ENCODE peak calls at places on chromosomes 11 and 22, in nine cellular contexts. R is MM.1S; P is heart left ventricle; Q is left ventricle myocardium inferior; H is astrocyte of the spinal cord; S is foreskin fibroblast; K is esophagus squamous epithelium; Z is CD8-positive, alpha-beta T cell; O is fibroblast of mammary gland. V is an unnamed sample.

GRCh38 chr11:85751738-85752137 is 59.2 kb downstream of the SYTL2 start:
- DNase-seq in Q (no peak), S (peak; percentile 44), Z (no peak), O (no peak), K (no peak), P (no peak), R (no peak), H (no peak), V (peak; percentile 61)

GRCh38 chr11:102955624-102956023 is at the start of gene MMP13:
- DNase-seq in K (no peak), S (no peak), O (no peak), Q (no peak), R (no peak), P (no peak), H (peak; percentile 70), Z (no peak), V (no peak)

GRCh38 chr22:32684148-32684821 is 117.2 kb upstream of the TIMP3 start:
- DNase-seq in R (no peak), S (no peak), P (no peak), H (no peak), Q (no peak), O (no peak), K (no peak), Z (no peak), V (no peak)

GRCh38 chr22:20057596-20058268 is 22.3 kb upstream of the DGCR8 start:
- DNase-seq in K (no peak), R (no peak), H (no peak), S (no peak), Z (no peak), Q (no peak), P (no peak), O (no peak), V (no peak)

GRCh38 chr11:70207531-70208131 is 4.5 kb downstream of the FADD start:
- DNase-seq in Q (no peak), O (no peak), S (no peak), K (no peak), P (no peak), H (no peak), Z (no peak), R (no peak), V (no peak)

GRCh38 chr11:130131957-130132850 is 27.4 kb upstream of the ST14 start:
- DNase-seq in Z (peak; percentile 33), P (no peak), S (peak; percentile 78), H (peak; percentile 73), R (peak; percentile 70), Q (no peak), K (no peak), O (peak; percentile 72), V (peak; percentile 66)

GRCh38 chr22:38824587-38824986 is 19.2 kb downstream of the NPTXR start:
- DNase-seq in H (peak; percentile 72), Q (peak; percentile 38), R (peak; percentile 78), S (peak; percentile 89), K (no peak), O (peak; percentile 69), Z (no peak), P (peak; percentile 65), V (peak; percentile 62)

GRCh38 chr22:40462195-40462988 is 92.0 kb downstream of the SGSM3 start:
- DNase-seq in H (no peak), Q (no peak), S (no peak), R (no peak), P (no peak), Z (no peak), K (no peak), O (no peak), V (no peak)

GRCh38 chr22:29798318-29798717 is 31.1 kb downstream of the UQCR10 start:
- DNase-seq in R (no peak), P (no peak), O (peak; percentile 42), Z (no peak), Q (no peak), K (no peak), H (no peak), S (no peak), V (peak; percentile 20)

GRCh38 chr11:92804388-92804787 is 165.1 kb upstream of the MTNR1B start:
- DNase-seq in H (no peak), R (no peak), P (no peak), O (no peak), S (no peak), Z (no peak), Q (no peak), K (no peak), V (no peak)

GRCh38 chr11:115642660-115643059 is 138.4 kb upstream of the CADM1 start:
- DNase-seq in R (no peak), Z (no peak), K (no peak), Q (no peak), O (no peak), S (no peak), H (no peak), P (no peak), V (no peak)

GRCh38 chr11:57641426-57641825 is 8.3 kb downstream of the YPEL4 start:
- DNase-seq in Z (no peak), P (no peak), R (peak; percentile 63), S (peak; percentile 82), H (peak; percentile 62), Q (no peak), O (peak; percentile 75), K (no peak), V (peak; percentile 73)

GRCh38 chr11:122664188-122664587 is 8.7 kb downstream of the UBASH3B start:
- DNase-seq in Q (no peak), R (no peak), P (no peak), H (no peak), Z (no peak), S (peak; percentile 38), O (no peak), K (no peak), V (peak; percentile 47)

DNA sequence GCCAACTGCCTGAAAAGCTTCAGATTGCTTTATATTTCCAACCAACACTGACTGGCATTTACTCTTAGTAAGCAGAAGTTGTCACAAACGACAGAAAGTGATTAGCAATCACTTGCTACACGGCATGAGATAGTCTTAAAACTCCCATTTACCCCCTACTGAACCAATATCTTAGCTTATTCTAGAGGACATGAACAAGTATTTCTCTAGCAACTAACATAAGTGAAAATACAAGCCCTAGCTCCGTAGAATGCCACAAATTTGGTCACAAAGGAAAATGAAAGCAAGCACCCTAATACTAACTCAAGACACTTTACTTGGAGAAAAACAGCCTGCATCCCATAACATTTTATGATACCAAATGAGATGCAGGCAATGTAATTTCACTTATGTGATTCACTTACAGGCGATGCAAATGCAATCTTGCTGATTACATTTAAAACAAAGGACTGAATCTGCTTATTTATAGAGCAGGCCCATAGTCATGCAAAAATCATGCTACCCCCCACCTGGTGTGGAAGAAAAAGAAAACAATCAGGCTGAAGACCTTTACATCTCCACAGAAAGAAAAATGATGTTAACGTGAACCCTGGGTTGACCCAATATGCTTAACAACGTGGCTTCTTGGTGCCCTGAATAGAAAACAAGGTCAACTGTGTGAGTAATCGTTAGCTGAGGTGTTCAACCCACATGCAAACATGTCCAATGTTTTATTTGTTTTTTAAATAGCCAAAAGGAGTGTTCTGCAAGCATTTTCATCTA is 25.6 kb downstream of the MPPED2 start:
- DNase-seq in Q (no peak), Z (no peak), R (no peak), P (no peak), H (peak; percentile 31), S (no peak), O (no peak), K (no peak), V (no peak)
- H3K4me3 ChIP-seq in Q (peak overlapping the region; percentile 55), Z (no peak overlapping the region), R (peak overlapping the region; percentile 12), P (peak overlapping the region; percentile 48), H (no peak overlapping the region), S (no peak overlapping the region), O (no peak overlapping the region), K (no peak overlapping the region), V (no peak overlapping the region)

GRCh38 chr11:66881927-66882452 is 25.1 kb downstream of the LRFN4 start:
- DNase-seq in Z (no peak), Q (no peak), H (no peak), O (no peak), R (no peak), S (no peak), K (no peak), P (no peak), V (no peak)
- TF ChIP-seq CTCF in Z (no peak), Q (no peak), H (no peak), O (no peak), R (no peak), S (no peak), K (no peak), P (no peak), V (no peak)

GRCh38 chr11:44308923-44309482 is 936 bp downstream of the ALX4 start:
- DNase-seq in S (peak; percentile 47), O (no peak), P (no peak), H (no peak), Z (no peak), Q (no peak), K (no peak), R (no peak), V (peak; percentile 25)

GRCh38 chr11:44311339-44312261 is 1.7 kb upstream of the ALX4 start:
- DNase-seq in H (no peak), P (no peak), R (no peak), K (no peak), O (no peak), S (no peak), Z (no peak), Q (no peak), V (no peak)

GRCh38 chr11:44309483-44310197 is at the start of gene ALX4:
- DNase-seq in Z (no peak), S (peak; percentile 77), Q (peak; percentile 53), O (no peak), K (no peak), H (no peak), R (no peak), P (peak; percentile 54), V (peak; percentile 45)

GRCh38 chr11:44310456-44311272 is 725 bp upstream of the ALX4 start:
- DNase-seq in H (no peak), P (no peak), S (no peak), O (no peak), R (no peak), Z (no peak), K (no peak), Q (no peak), V (no peak)

GRCh38 chr11:44310198-44310455 is 188 bp upstream of the ALX4 start:
- DNase-seq in Z (no peak), K (no peak), S (no peak), Q (no peak), P (no peak), R (no peak), H (no peak), O (no peak), V (no peak)
- H3K4me3 ChIP-seq in Z (no peak overlapping the region), K (no peak overlapping the region), S (peak overlapping the region; percentile 39), Q (peak overlapping the region; percentile 65), P (peak overlapping the region; percentile 53), R (no peak overlapping the region), H (no peak overlapping the region), O (no peak overlapping the region), V (no peak overlapping the region)

DNA sequence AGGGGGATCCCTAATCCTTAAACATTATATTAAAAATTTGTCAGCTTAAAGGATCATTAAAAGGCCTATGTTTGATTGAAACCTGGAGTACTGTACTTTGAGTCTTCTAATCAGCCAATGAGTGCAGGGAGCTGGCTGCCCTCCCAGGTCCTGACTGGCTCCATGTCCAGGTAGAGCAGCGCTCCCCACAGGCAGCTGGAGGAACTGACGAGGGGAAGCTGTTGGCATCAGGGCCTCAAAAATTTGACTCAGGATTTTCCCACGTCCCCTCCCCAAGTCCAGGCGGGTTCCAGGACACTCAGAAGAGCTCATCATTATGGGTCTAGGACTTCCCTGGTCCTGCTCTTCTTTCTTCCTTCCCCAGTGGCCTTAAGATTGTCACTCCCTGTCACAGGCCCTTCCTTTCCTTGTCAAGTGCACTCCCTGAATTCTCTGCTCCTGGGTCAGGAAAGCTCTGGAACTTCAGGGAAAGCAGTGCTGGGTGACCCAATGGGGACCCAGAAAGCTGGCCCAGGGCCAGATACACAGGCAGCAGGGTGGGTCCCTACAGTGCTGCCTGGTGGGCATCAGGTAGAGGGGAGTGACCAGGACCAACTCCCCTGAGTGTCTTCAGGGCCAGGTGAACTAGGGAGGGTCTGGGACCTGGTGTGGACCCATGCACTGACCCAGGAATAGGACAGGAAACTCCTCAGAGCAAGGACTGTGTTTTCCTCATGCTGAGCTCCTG is 65.5 kb downstream of the GGTLC2 start:
- DNase-seq in O (peak; percentile 48), H (no peak), R (no peak), Z (no peak), Q (no peak), S (peak; percentile 47), P (no peak), K (no peak), V (no peak)
- TF ChIP-seq CTCF in O (peak; percentile 43), H (peak; percentile 14), R (no peak), Z (no peak), Q (no peak), S (peak; percentile 11), P (no peak), K (no peak), V (no peak)